ENCODE peak calls at places on chromosomes 16 and 17, in ten cellular contexts. One of them, this sample, is unnamed.
A peak's percentile ranks its signal among the peaks of the same experiment; 100 is the strongest.

GRCh38 chr17:42110301-42111264 is 1.9 kb downstream of the DHX58 start:
- DNase-seq in esophagus squamous epithelium: no peak
- DNase-seq in IMR-90: no peak
- DNase-seq in tibial artery: no peak
- DNase-seq in naive thymus-derived CD4-positive, alpha-beta T cell: no peak
- DNase-seq in cardiac muscle cell: no peak
- DNase-seq in RWPE2: no peak
- DNase-seq in endodermal cell: no peak
- DNase-seq in mesenchymal stem cell: no peak
- DNase-seq in ascending aorta: no peak
- DNase-seq in this sample: no peak

GRCh38 chr17:45149037-45149668 is 878 bp downstream of the HEXIM1 start:
- DNase-seq in esophagus squamous epithelium: no peak
- DNase-seq in IMR-90: peak; percentile 78
- DNase-seq in tibial artery: peak; percentile 95
- DNase-seq in naive thymus-derived CD4-positive, alpha-beta T cell: peak; percentile 62
- DNase-seq in cardiac muscle cell: peak; percentile 91
- DNase-seq in RWPE2: peak; percentile 88
- DNase-seq in endodermal cell: peak; percentile 97
- DNase-seq in mesenchymal stem cell: peak; percentile 91
- DNase-seq in ascending aorta: peak; percentile 94
- DNase-seq in this sample: peak; percentile 62

GRCh38 chr17:42612013-42612412 is 2.5 kb downstream of the TUBG1 start:
- DNase-seq in esophagus squamous epithelium: no peak
- DNase-seq in IMR-90: no peak
- DNase-seq in tibial artery: no peak
- DNase-seq in naive thymus-derived CD4-positive, alpha-beta T cell: no peak
- DNase-seq in cardiac muscle cell: no peak
- DNase-seq in RWPE2: no peak
- DNase-seq in endodermal cell: no peak
- DNase-seq in mesenchymal stem cell: no peak
- DNase-seq in ascending aorta: no peak
- DNase-seq in this sample: no peak

GRCh38 chr17:2981325-2981724 is 82.1 kb downstream of the OR1D5 start:
- DNase-seq in esophagus squamous epithelium: no peak
- DNase-seq in IMR-90: no peak
- DNase-seq in tibial artery: peak; percentile 20
- DNase-seq in naive thymus-derived CD4-positive, alpha-beta T cell: no peak
- DNase-seq in cardiac muscle cell: no peak
- DNase-seq in RWPE2: no peak
- DNase-seq in endodermal cell: peak; percentile 38
- DNase-seq in mesenchymal stem cell: no peak
- DNase-seq in ascending aorta: peak; percentile 12
- DNase-seq in this sample: no peak

GRCh38 chr16:67489401-67490083 is 6.2 kb upstream of the AGRP start:
- DNase-seq in esophagus squamous epithelium: no peak
- DNase-seq in IMR-90: no peak
- DNase-seq in tibial artery: no peak
- DNase-seq in naive thymus-derived CD4-positive, alpha-beta T cell: no peak
- DNase-seq in cardiac muscle cell: peak; percentile 81
- DNase-seq in RWPE2: no peak
- DNase-seq in endodermal cell: peak; percentile 56
- DNase-seq in mesenchymal stem cell: peak; percentile 73
- DNase-seq in ascending aorta: no peak
- DNase-seq in this sample: no peak

GRCh38 chr17:15377200-15377599 is 35.8 kb upstream of the TEKT3 start:
- DNase-seq in esophagus squamous epithelium: no peak
- DNase-seq in IMR-90: peak; percentile 80
- DNase-seq in tibial artery: no peak
- DNase-seq in naive thymus-derived CD4-positive, alpha-beta T cell: no peak
- DNase-seq in cardiac muscle cell: no peak
- DNase-seq in RWPE2: no peak
- DNase-seq in endodermal cell: peak; percentile 35
- DNase-seq in mesenchymal stem cell: no peak
- DNase-seq in ascending aorta: no peak
- DNase-seq in this sample: no peak

GRCh38 chr16:12588510-12588909 is 215.2 kb downstream of the CPPED1 start:
- DNase-seq in esophagus squamous epithelium: no peak
- DNase-seq in IMR-90: no peak
- DNase-seq in tibial artery: no peak
- DNase-seq in naive thymus-derived CD4-positive, alpha-beta T cell: no peak
- DNase-seq in cardiac muscle cell: no peak
- DNase-seq in RWPE2: no peak
- DNase-seq in endodermal cell: peak; percentile 7
- DNase-seq in mesenchymal stem cell: no peak
- DNase-seq in ascending aorta: no peak
- DNase-seq in this sample: no peak

GRCh38 chr16:70779361-70779760 is 21.6 kb downstream of the VAC14 start:
- DNase-seq in esophagus squamous epithelium: no peak
- DNase-seq in IMR-90: peak; percentile 28
- DNase-seq in tibial artery: no peak
- DNase-seq in naive thymus-derived CD4-positive, alpha-beta T cell: no peak
- DNase-seq in cardiac muscle cell: no peak
- DNase-seq in RWPE2: no peak
- DNase-seq in endodermal cell: no peak
- DNase-seq in mesenchymal stem cell: no peak
- DNase-seq in ascending aorta: no peak
- DNase-seq in this sample: no peak

GRCh38 chr17:49104511-49105074 is 28.0 kb upstream of the B4GALNT2 start:
- DNase-seq in esophagus squamous epithelium: no peak
- DNase-seq in IMR-90: peak; percentile 80
- DNase-seq in tibial artery: no peak
- DNase-seq in naive thymus-derived CD4-positive, alpha-beta T cell: no peak
- DNase-seq in cardiac muscle cell: no peak
- DNase-seq in RWPE2: no peak
- DNase-seq in endodermal cell: no peak
- DNase-seq in mesenchymal stem cell: peak; percentile 89
- DNase-seq in ascending aorta: no peak
- DNase-seq in this sample: no peak

GRCh38 chr17:16040710-16041251 is 41.2 kb downstream of the TTC19 start:
- DNase-seq in esophagus squamous epithelium: no peak
- DNase-seq in IMR-90: peak; percentile 87
- DNase-seq in tibial artery: no peak
- DNase-seq in naive thymus-derived CD4-positive, alpha-beta T cell: no peak
- DNase-seq in cardiac muscle cell: no peak
- DNase-seq in RWPE2: no peak
- DNase-seq in endodermal cell: no peak
- DNase-seq in mesenchymal stem cell: no peak
- DNase-seq in ascending aorta: no peak
- DNase-seq in this sample: no peak

GRCh38 chr17:78324391-78325075 is 35.3 kb downstream of the SOCS3 start:
- DNase-seq in esophagus squamous epithelium: no peak
- DNase-seq in IMR-90: peak; percentile 89
- DNase-seq in tibial artery: peak; percentile 92
- DNase-seq in naive thymus-derived CD4-positive, alpha-beta T cell: no peak
- DNase-seq in cardiac muscle cell: no peak
- DNase-seq in RWPE2: no peak
- DNase-seq in endodermal cell: peak; percentile 80
- DNase-seq in mesenchymal stem cell: peak; percentile 98
- DNase-seq in ascending aorta: peak; percentile 92
- DNase-seq in this sample: no peak

GRCh38 chr17:8187517-8188407 is 2.2 kb downstream of the BORCS6 start:
- DNase-seq in esophagus squamous epithelium: no peak
- DNase-seq in IMR-90: peak; percentile 100
- DNase-seq in tibial artery: peak; percentile 96
- DNase-seq in naive thymus-derived CD4-positive, alpha-beta T cell: peak; percentile 88
- DNase-seq in cardiac muscle cell: peak; percentile 94
- DNase-seq in RWPE2: peak; percentile 84
- DNase-seq in endodermal cell: peak; percentile 99
- DNase-seq in mesenchymal stem cell: peak; percentile 100
- DNase-seq in ascending aorta: peak; percentile 97
- DNase-seq in this sample: peak; percentile 77

GRCh38 chr16:9499921-9500593 is 408.6 kb downstream of the HAPSTR1 start:
- DNase-seq in esophagus squamous epithelium: no peak
- DNase-seq in IMR-90: no peak
- DNase-seq in tibial artery: no peak
- DNase-seq in naive thymus-derived CD4-positive, alpha-beta T cell: no peak
- DNase-seq in cardiac muscle cell: peak; percentile 6
- DNase-seq in RWPE2: no peak
- DNase-seq in endodermal cell: peak; percentile 74
- DNase-seq in mesenchymal stem cell: no peak
- DNase-seq in ascending aorta: no peak
- DNase-seq in this sample: no peak
- H3K36me3 ChIP-seq in esophagus squamous epithelium: no peaks in the 10 kb centered on the region
- H3K36me3 ChIP-seq in IMR-90: no peaks in the 10 kb centered on the region
- H3K36me3 ChIP-seq in tibial artery: no peaks in the 10 kb centered on the region
- H3K36me3 ChIP-seq in naive thymus-derived CD4-positive, alpha-beta T cell: no peaks in the 10 kb centered on the region
- H3K36me3 ChIP-seq in cardiac muscle cell: no peaks in the 10 kb centered on the region
- H3K36me3 ChIP-seq in RWPE2: no peaks in the 10 kb centered on the region
- H3K36me3 ChIP-seq in endodermal cell: no peaks in the 10 kb centered on the region
- H3K36me3 ChIP-seq in mesenchymal stem cell: no peaks in the 10 kb centered on the region
- H3K36me3 ChIP-seq in ascending aorta: no peaks in the 10 kb centered on the region
- H3K36me3 ChIP-seq in this sample: no peaks in the 10 kb centered on the region

DNA sequence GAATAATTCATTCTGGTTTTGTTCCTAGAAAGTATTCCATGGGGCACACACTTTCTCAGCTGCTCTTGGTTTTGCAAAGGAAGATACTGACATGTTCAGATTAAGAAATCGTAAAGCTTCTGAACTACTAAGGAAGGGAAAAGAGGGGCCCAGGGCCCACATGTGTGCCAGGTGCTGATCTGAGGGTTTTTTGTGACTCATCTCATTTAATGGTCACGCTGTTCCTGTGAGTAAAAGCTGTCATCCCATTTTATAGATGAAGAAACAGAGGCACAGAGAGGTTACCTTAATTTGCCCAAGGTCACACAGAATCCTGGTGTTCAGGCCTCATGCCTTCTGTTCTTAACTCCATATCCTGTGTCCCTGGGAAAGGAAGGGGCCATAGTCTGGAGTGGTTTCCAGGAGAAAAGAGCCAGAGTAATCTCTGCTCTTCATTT is 113.2 kb downstream of the MSI2 start:
- DNase-seq in esophagus squamous epithelium: no peak
- DNase-seq in IMR-90: peak; percentile 34
- DNase-seq in tibial artery: no peak
- DNase-seq in naive thymus-derived CD4-positive, alpha-beta T cell: no peak
- DNase-seq in cardiac muscle cell: no peak
- DNase-seq in RWPE2: no peak
- DNase-seq in endodermal cell: no peak
- DNase-seq in mesenchymal stem cell: peak; percentile 41
- DNase-seq in ascending aorta: no peak
- DNase-seq in this sample: no peak
- H3K27ac ChIP-seq in esophagus squamous epithelium: peak overlapping the region; percentile 26
- H3K27ac ChIP-seq in IMR-90: peak overlapping the region; percentile 72
- H3K27ac ChIP-seq in tibial artery: no peak overlapping the region
- H3K27ac ChIP-seq in naive thymus-derived CD4-positive, alpha-beta T cell: no peak overlapping the region
- H3K27ac ChIP-seq in cardiac muscle cell: peak overlapping the region; percentile 48
- H3K27ac ChIP-seq in RWPE2: peak overlapping the region; percentile 97
- H3K27ac ChIP-seq in endodermal cell: no peak overlapping the region
- H3K27ac ChIP-seq in mesenchymal stem cell: peak overlapping the region; percentile 85
- H3K27ac ChIP-seq in ascending aorta: no peak overlapping the region
- H3K27ac ChIP-seq in this sample: no peak overlapping the region

DNA sequence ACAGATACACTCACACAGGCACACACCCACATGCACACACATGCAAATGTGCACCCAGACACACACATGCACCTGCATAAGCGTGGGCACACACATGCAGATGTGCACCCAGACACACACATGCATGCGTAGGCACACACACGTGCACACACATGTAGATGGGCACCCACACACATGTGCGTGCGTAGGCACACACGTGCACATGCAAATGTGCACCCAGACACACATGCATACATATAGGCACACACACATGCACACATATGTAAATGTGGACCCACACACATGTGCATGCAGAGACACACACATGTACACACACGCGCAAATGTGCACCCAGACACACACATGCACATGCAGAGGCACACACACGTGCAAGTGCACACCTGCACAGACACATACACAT is 60.3 kb downstream of the MRM1 start:
- DNase-seq in esophagus squamous epithelium: no peak
- DNase-seq in IMR-90: no peak
- DNase-seq in tibial artery: no peak
- DNase-seq in naive thymus-derived CD4-positive, alpha-beta T cell: no peak
- DNase-seq in cardiac muscle cell: no peak
- DNase-seq in RWPE2: no peak
- DNase-seq in endodermal cell: no peak
- DNase-seq in mesenchymal stem cell: no peak
- DNase-seq in ascending aorta: no peak
- DNase-seq in this sample: no peak
- H3K27me3 ChIP-seq in esophagus squamous epithelium: peaks cover 95% of the 10 kb centered on the region
- H3K27me3 ChIP-seq in IMR-90: peaks cover 62% of the 10 kb centered on the region
- H3K27me3 ChIP-seq in tibial artery: peaks cover 52% of the 10 kb centered on the region
- H3K27me3 ChIP-seq in naive thymus-derived CD4-positive, alpha-beta T cell: no peaks in the 10 kb centered on the region
- H3K27me3 ChIP-seq in cardiac muscle cell: peaks cover 9% of the 10 kb centered on the region
- H3K27me3 ChIP-seq in RWPE2: peaks cover 38% of the 10 kb centered on the region
- H3K27me3 ChIP-seq in endodermal cell: no peaks in the 10 kb centered on the region
- H3K27me3 ChIP-seq in mesenchymal stem cell: peaks cover 91% of the 10 kb centered on the region
- H3K27me3 ChIP-seq in ascending aorta: no peaks in the 10 kb centered on the region
- H3K27me3 ChIP-seq in this sample: peaks cover 10% of the 10 kb centered on the region

GRCh38 chr17:38740806-38741205 is 7.3 kb downstream of the PCGF2 start:
- DNase-seq in esophagus squamous epithelium: no peak
- DNase-seq in IMR-90: no peak
- DNase-seq in tibial artery: no peak
- DNase-seq in naive thymus-derived CD4-positive, alpha-beta T cell: no peak
- DNase-seq in cardiac muscle cell: no peak
- DNase-seq in RWPE2: no peak
- DNase-seq in endodermal cell: no peak
- DNase-seq in mesenchymal stem cell: no peak
- DNase-seq in ascending aorta: no peak
- DNase-seq in this sample: no peak

GRCh38 chr17:38739305-38739704 is 8.8 kb downstream of the PCGF2 start:
- DNase-seq in esophagus squamous epithelium: no peak
- DNase-seq in IMR-90: no peak
- DNase-seq in tibial artery: no peak
- DNase-seq in naive thymus-derived CD4-positive, alpha-beta T cell: no peak
- DNase-seq in cardiac muscle cell: no peak
- DNase-seq in RWPE2: no peak
- DNase-seq in endodermal cell: no peak
- DNase-seq in mesenchymal stem cell: no peak
- DNase-seq in ascending aorta: no peak
- DNase-seq in this sample: no peak

GRCh38 chr17:38738007-38738662 is 8.0 kb downstream of the CISD3 start:
- DNase-seq in esophagus squamous epithelium: no peak
- DNase-seq in IMR-90: no peak
- DNase-seq in tibial artery: no peak
- DNase-seq in naive thymus-derived CD4-positive, alpha-beta T cell: no peak
- DNase-seq in cardiac muscle cell: no peak
- DNase-seq in RWPE2: no peak
- DNase-seq in endodermal cell: no peak
- DNase-seq in mesenchymal stem cell: no peak
- DNase-seq in ascending aorta: no peak
- DNase-seq in this sample: no peak

GRCh38 chr17:38740016-38740415 is 8.1 kb downstream of the PCGF2 start:
- DNase-seq in esophagus squamous epithelium: no peak
- DNase-seq in IMR-90: no peak
- DNase-seq in tibial artery: no peak
- DNase-seq in naive thymus-derived CD4-positive, alpha-beta T cell: no peak
- DNase-seq in cardiac muscle cell: no peak
- DNase-seq in RWPE2: no peak
- DNase-seq in endodermal cell: no peak
- DNase-seq in mesenchymal stem cell: no peak
- DNase-seq in ascending aorta: no peak
- DNase-seq in this sample: no peak

DNA sequence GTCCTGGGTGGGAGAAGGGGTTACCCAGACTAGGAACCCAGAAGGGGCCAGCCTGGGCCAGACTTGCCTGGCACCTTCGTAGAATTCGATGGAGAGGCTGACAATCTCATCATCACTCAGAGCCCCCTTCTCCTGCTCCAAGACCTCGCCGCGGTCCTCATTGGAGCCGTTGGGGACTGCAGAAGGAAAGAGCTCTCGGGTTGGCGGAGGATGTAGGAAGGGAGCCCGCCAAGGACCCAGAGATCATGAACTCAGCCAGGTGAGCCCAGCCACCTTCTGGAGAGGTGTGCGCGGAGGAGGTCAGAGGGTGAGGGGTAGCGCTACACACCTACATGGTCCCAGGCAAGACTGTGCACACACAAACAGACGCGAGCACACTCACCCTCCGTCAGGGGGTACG is 8.5 kb downstream of the CISD3 start:
- DNase-seq in esophagus squamous epithelium: no peak
- DNase-seq in IMR-90: no peak
- DNase-seq in tibial artery: no peak
- DNase-seq in naive thymus-derived CD4-positive, alpha-beta T cell: no peak
- DNase-seq in cardiac muscle cell: no peak
- DNase-seq in RWPE2: no peak
- DNase-seq in endodermal cell: no peak
- DNase-seq in mesenchymal stem cell: no peak
- DNase-seq in ascending aorta: no peak
- DNase-seq in this sample: no peak
- H3K36me3 ChIP-seq in esophagus squamous epithelium: peaks cover 62% of the 10 kb centered on the region
- H3K36me3 ChIP-seq in IMR-90: peaks cover 47% of the 10 kb centered on the region
- H3K36me3 ChIP-seq in tibial artery: peaks cover 59% of the 10 kb centered on the region
- H3K36me3 ChIP-seq in naive thymus-derived CD4-positive, alpha-beta T cell: peaks cover 4% of the 10 kb centered on the region
- H3K36me3 ChIP-seq in cardiac muscle cell: peaks cover 18% of the 10 kb centered on the region
- H3K36me3 ChIP-seq in RWPE2: peaks cover 59% of the 10 kb centered on the region
- H3K36me3 ChIP-seq in endodermal cell: peaks cover 73% of the 10 kb centered on the region
- H3K36me3 ChIP-seq in mesenchymal stem cell: peaks cover 75% of the 10 kb centered on the region
- H3K36me3 ChIP-seq in ascending aorta: peaks cover 49% of the 10 kb centered on the region
- H3K36me3 ChIP-seq in this sample: no peaks in the 10 kb centered on the region